ENCODE peak calls at places on chromosomes 3 and 15, in six cellular contexts. S is Peyer's patch, Q is pancreas, E is heart left ventricle, G is SJSA1, C is tibial nerve. O is an unnamed sample. For H3K36me3, the result is how much of the 10 kb centered on the place peaks cover.

GRCh38 chr3:30614943-30615342 is 8.5 kb downstream of the TGFBR2 start:
- DNase-seq in S (no peak), Q (no peak), E (no peak), G (no peak), C (no peak), O (no peak)

GRCh38 chr3:177836671-177837070 is 639.4 kb upstream of the TBL1XR1 start:
- DNase-seq in S (no peak), Q (no peak), E (no peak), G (no peak), C (no peak), O (no peak)

GRCh38 chr3:105827101-105827634 is 41.6 kb downstream of the CBLB start:
- DNase-seq in S (no peak), Q (no peak), E (no peak), G (no peak), C (no peak), O (no peak)

GRCh38 chr15:85749261-85750151 is 45.2 kb downstream of the KLHL25 start:
- DNase-seq in S (no peak), Q (no peak), E (peak), G (no peak), C (no peak), O (no peak)

GRCh38 chr15:85771276-85771675 is 23.4 kb downstream of the KLHL25 start:
- DNase-seq in S (no peak), Q (no peak), E (no peak), G (no peak), C (no peak), O (no peak)

GRCh38 chr3:38002291-38002876 is 11.8 kb downstream of the VILL start:
- DNase-seq in S (no peak), Q (no peak), E (no peak), G (no peak), C (no peak), O (no peak)

GRCh38 chr3:61847784-61848462 is 286.6 kb downstream of the PTPRG start:
- DNase-seq in S (no peak), Q (peak), E (peak), G (no peak), C (peak), O (peak)

GRCh38 chr3:160616721-160617120 is 51.4 kb upstream of the KPNA4 start:
- DNase-seq in S (no peak), Q (no peak), E (no peak), G (no peak), C (no peak), O (no peak)

GRCh38 chr3:52248816-52249547 is 3.4 kb downstream of the PPM1M start:
- DNase-seq in S (no peak), Q (no peak), E (peak), G (no peak), C (no peak), O (no peak)

GRCh38 chr15:51077565-51078153 is 17.0 kb downstream of the TNFAIP8L3 start:
- DNase-seq in S (peak), Q (peak), E (peak), G (no peak), C (peak), O (peak)

GRCh38 chr3:129587559-129588210 is 18.8 kb downstream of the PLXND1 start:
- DNase-seq in S (no peak), Q (no peak), E (no peak), G (no peak), C (no peak), O (no peak)

GRCh38 chr3:129584631-129585030 is 21.8 kb downstream of the PLXND1 start:
- DNase-seq in S (no peak), Q (no peak), E (no peak), G (no peak), C (no peak), O (no peak)

GRCh38 chr3:129583289-129583688 is 23.2 kb downstream of the PLXND1 start:
- DNase-seq in S (no peak), Q (no peak), E (no peak), G (no peak), C (no peak), O (no peak)

GRCh38 chr3:129587061-129587460 is 19.4 kb downstream of the PLXND1 start:
- DNase-seq in S (no peak), Q (no peak), E (no peak), G (no peak), C (peak), O (no peak)

GRCh38 chr3:129585949-129586657 is 20.4 kb downstream of the PLXND1 start:
- DNase-seq in S (no peak), Q (no peak), E (no peak), G (no peak), C (no peak), O (no peak)
- H3K36me3 ChIP-seq in S (under half), Q (under half), E (half or more), G (half or more), C (under half), O (under half)

GRCh38 chr15:40737048-40737447 is 18.0 kb downstream of the RMDN3 start:
- DNase-seq in S (no peak), Q (no peak), E (no peak), G (no peak), C (no peak), O (no peak)
- H3K36me3 ChIP-seq in S (under half), Q (under half), E (half or more), G (half or more), C (under half), O (under half)

GRCh38 chr3:7917443-7918151 is 584.0 kb upstream of the LMCD1 start:
- DNase-seq in S (no peak), Q (no peak), E (no peak), G (no peak), C (no peak), O (no peak)
- H3K36me3 ChIP-seq in S (under half), Q (under half), E (under half), G (under half), C (under half), O (under half)

DNA sequence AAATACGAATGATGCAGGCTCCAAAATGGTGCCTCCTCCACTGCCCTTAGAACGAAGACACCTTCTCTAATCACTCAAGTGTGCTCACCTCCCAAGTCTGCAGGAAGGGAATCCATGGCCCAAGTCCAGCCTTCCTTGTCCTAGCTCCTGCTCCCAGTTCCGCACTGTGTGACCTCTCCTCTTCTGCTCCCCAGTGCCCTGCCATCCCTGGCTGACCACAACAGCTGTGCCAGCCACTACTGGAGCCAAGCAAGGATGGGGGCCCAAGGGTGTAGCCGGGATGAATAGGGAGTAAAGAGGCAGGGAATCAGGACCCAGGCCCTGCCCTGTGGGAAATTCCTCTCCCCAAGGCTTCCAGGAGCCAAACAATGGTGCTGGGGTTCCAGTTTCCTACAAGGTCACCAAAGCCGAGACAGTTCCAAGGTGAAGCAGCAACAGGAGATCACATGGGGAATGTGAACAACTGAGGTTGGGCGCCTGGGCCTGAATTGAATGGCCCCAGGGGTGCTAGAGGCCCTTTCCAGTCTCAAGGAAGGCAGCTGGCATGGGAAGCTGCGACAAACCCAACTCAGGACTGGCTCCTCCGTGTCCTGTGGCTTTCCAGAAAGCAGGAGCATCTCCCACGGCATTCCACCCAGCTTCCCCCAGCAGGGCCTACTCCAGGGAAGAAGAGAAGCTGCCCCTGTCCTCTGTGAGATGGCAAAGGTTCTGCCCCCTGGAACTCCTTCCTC is 20.2 kb downstream of the SEMA7A start:
- DNase-seq in S (no peak), Q (no peak), E (no peak), G (no peak), C (no peak), O (no peak)
- H3K36me3 ChIP-seq in S (under half), Q (under half), E (under half), G (under half), C (under half), O (under half)

DNA sequence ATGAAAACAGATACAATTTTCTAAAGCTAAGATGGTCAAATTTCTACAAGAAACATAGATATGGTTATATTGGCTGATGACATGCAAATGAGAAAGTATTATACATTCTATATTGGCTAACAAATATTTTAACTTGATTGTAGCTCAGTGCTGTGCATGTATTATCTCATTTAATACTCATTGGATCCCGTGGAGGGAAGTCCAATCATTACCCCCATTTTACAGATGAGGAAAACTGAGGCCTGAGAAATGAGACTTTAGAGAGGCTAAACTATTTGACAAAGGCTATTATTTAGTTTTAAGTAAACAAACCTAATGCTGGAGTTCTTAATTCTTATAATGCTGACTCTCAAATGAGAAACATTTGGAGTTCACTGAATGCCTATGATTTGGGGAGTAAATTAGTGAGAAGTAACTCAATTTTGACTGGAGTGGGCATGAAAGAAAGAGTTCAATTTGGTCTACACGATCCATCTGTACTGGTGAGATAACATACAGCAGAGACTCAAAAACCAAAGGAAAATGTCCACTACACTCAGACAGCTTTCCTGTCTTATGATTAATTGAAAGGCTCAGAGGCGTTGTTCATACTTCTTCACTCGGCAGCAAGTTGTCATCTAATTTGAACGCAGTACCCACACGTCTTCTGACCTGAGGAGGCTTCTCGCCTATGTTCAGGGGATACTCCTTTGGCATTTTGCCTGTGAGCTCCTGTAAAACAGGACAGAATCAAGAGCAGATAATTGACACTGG is 72.2 kb upstream of the LMOD3 start:
- DNase-seq in S (no peak), Q (no peak), E (no peak), G (no peak), C (no peak), O (no peak)
- H3K36me3 ChIP-seq in S (under half), Q (under half), E (half or more), G (under half), C (under half), O (under half)

DNA sequence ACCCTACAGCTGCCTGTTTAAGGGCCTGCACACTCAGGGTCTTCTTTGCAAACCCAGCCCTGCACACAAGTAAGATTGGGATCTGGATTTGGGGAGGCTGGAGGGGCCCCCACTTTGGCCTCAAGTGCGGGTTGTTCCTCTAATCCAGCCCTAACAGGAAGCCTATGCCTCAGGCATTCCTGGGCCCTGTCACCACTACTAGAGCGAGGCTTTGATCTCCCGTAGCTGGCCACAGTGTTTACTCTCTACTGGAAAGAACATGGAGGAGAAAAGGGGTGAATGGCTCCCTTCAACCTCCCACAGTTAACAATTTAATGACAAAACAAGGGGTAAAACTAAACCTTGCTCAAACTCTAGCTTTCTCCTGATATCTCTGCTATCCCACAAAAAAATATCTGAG is 48.4 kb downstream of the DZIP1L start:
- DNase-seq in S (no peak), Q (no peak), E (no peak), G (no peak), C (no peak), O (no peak)
- H3K36me3 ChIP-seq in S (under half), Q (under half), E (half or more), G (half or more), C (under half), O (under half)

DNA sequence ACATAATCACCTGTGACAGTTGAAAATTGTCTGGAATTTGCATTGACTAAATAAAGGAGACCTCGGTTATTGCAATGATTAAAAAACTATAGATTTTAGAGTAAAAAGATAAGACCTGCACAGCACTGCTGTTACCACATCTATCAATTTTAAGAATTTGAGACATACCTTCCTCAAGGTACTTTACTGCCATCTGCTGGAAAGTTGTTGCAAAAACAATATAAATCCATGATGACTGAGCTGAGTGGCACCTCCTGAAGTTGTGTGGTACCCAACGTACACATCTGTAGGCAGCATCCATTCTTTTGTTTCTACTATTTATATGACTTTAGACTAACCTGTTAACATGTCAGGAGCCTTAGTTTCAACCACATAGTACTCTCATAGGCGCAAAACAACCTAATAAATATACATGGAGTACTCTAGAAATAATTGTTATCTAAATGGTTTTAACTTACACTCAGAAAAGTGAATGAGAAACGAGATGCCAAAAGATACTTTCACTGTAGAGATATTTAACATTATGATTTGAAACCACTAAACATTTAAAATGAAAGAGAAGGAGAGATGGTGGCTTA is 106.7 kb downstream of the GHSR start:
- DNase-seq in S (no peak), Q (no peak), E (no peak), G (no peak), C (no peak), O (peak)
- H3K36me3 ChIP-seq in S (under half), Q (under half), E (half or more), G (half or more), C (under half), O (under half)

GRCh38 chr15:36996121-36996520 is 104.2 kb downstream of the MEIS2 start:
- DNase-seq in S (no peak), Q (no peak), E (peak), G (no peak), C (no peak), O (no peak)
- H3K36me3 ChIP-seq in S (under half), Q (under half), E (under half), G (under half), C (under half), O (under half)

GRCh38 chr3:101667844-101668243 is 9.1 kb downstream of the ZBTB11 start:
- DNase-seq in S (no peak), Q (no peak), E (no peak), G (no peak), C (no peak), O (no peak)
- H3K36me3 ChIP-seq in S (under half), Q (under half), E (half or more), G (half or more), C (under half), O (under half)